ENCODE peak calls at places on chromosome 7, in ten cellular contexts. R is kidney tubule cell; D is Calu3; C is stimulated activated CD8-positive, alpha-beta memory T cell treated with anti-CD3 and anti-CD28 coated beads, Interleukin-15, amount 100 ng/mL, for 1 hour; L is activated naive CD8-positive, alpha-beta T cell treated with anti-CD3 and anti-CD28 coated beads for 36 hours; G is AG08395; T is A549; P is amniotic epithelial cell; S is NK-92 treated with Interleukin-12 subunit alpha and Interleukin-12 subunit beta, amount 100 ng/mL, for 24 hours; Z is NB4. W is an unnamed sample.

GRCh38 chr7:27608776-27609495 is 53.7 kb downstream of the HIBADH start:
- DNase-seq in Z (peak), R (peak), C (no peak), T (no peak), G (no peak), D (no peak), L (no peak), S (no peak), P (peak), W (no peak)

GRCh38 chr7:68964060-68964459 is 634.2 kb upstream of the AUTS2 start:
- DNase-seq in C (no peak), D (no peak), S (no peak), T (no peak), Z (no peak), P (peak), G (peak), R (no peak), L (no peak), W (peak)

GRCh38 chr7:46356365-46356764 is 435.3 kb upstream of the IGFBP3 start:
- DNase-seq in R (no peak), S (no peak), L (no peak), D (no peak), P (no peak), G (no peak), Z (no peak), C (no peak), T (no peak), W (no peak)

GRCh38 chr7:30459591-30460245 is 18.9 kb downstream of the NOD1 start:
- DNase-seq in G (peak), R (peak), D (peak), L (no peak), S (no peak), T (peak), P (peak), Z (peak), C (no peak), W (no peak)

GRCh38 chr7:155796381-155797261 is 15.6 kb downstream of the SHH start:
- DNase-seq in R (peak), C (peak), G (peak), Z (peak), T (peak), P (no peak), S (peak), D (peak), L (peak), W (peak)

GRCh38 chr7:2893411-2893861 is 49.3 kb upstream of the GNA12 start:
- DNase-seq in C (no peak), T (no peak), P (no peak), Z (no peak), S (no peak), D (no peak), R (no peak), G (no peak), L (peak), W (no peak)

GRCh38 chr7:136293272-136293671 is 316.1 kb upstream of the MTPN start:
- DNase-seq in D (no peak), L (no peak), S (no peak), P (peak), G (no peak), Z (no peak), C (no peak), T (no peak), R (no peak), W (no peak)

GRCh38 chr7:73718905-73719805 is at the start of gene STX1A:
- DNase-seq in T (no peak), G (peak), L (peak), P (peak), R (peak), D (peak), C (peak), S (no peak), Z (peak), W (peak)

GRCh38 chr7:87146740-87147386 is 5.4 kb upstream of the DMTF1 start:
- DNase-seq in S (no peak), T (no peak), R (peak), D (no peak), Z (no peak), L (no peak), C (no peak), G (no peak), P (no peak), W (no peak)

GRCh38 chr7:12619461-12620069 is 49.0 kb downstream of the SCIN start:
- DNase-seq in Z (no peak), L (no peak), T (no peak), S (no peak), P (no peak), G (no peak), R (peak), C (no peak), D (no peak), W (no peak)

GRCh38 chr7:104851268-104851667 is 162.7 kb upstream of the KMT2E start:
- DNase-seq in C (no peak), D (no peak), R (no peak), L (no peak), G (no peak), P (no peak), S (no peak), T (no peak), Z (no peak), W (no peak)

GRCh38 chr7:99665312-99665759 is 14.5 kb downstream of the CYP3A5 start:
- DNase-seq in S (no peak), C (no peak), D (no peak), G (no peak), L (no peak), R (no peak), P (no peak), Z (no peak), T (no peak), W (no peak)

GRCh38 chr7:39091774-39092173 is 114.1 kb downstream of the POU6F2 start:
- DNase-seq in R (no peak), Z (no peak), T (no peak), C (no peak), G (no peak), D (no peak), P (no peak), S (no peak), L (no peak), W (no peak)

GRCh38 chr7:106534271-106534846 is 126.6 kb downstream of the CCDC71L start:
- DNase-seq in L (no peak), S (no peak), T (no peak), R (no peak), C (no peak), Z (no peak), G (no peak), D (no peak), P (no peak), W (no peak)

GRCh38 chr7:157684157-157684595 is 347.4 kb downstream of the DNAJB6 start:
- DNase-seq in R (no peak), T (no peak), S (no peak), C (no peak), Z (no peak), L (no peak), D (no peak), G (no peak), P (no peak), W (peak)

GRCh38 chr7:3187378-3188040 is 113.5 kb upstream of the SDK1 start:
- DNase-seq in S (no peak), L (no peak), T (no peak), Z (no peak), D (no peak), C (no peak), R (no peak), G (no peak), P (no peak), W (no peak)

GRCh38 chr7:55571534-55572377 is 546 bp downstream of the VOPP1 start:
- DNase-seq in G (peak), R (peak), S (peak), L (peak), P (peak), D (peak), T (peak), Z (peak), C (no peak), W (peak)

GRCh38 chr7:131173148-131173890 is 154.4 kb upstream of the MKLN1 start:
- DNase-seq in G (peak), L (no peak), P (peak), Z (no peak), R (peak), S (no peak), T (peak), C (no peak), D (no peak), W (no peak)

GRCh38 chr7:29319719-29320521 is 125.3 kb downstream of the CHN2 start:
- DNase-seq in R (no peak), G (peak), C (no peak), P (no peak), L (no peak), Z (peak), D (no peak), S (no peak), T (no peak), W (no peak)

GRCh38 chr7:98870071-98870651 is 347 bp upstream of the TMEM130 start:
- DNase-seq in R (peak), S (no peak), T (peak), L (peak), G (peak), P (no peak), Z (peak), C (peak), D (peak), W (peak)